ENCODE peak calls at places on chromosome 6, in five cellular contexts. C is spleen, G is neuronal stem cell, Q is upper lobe of right lung, U is left lung. D is an unnamed sample.

GRCh38 chr6:20404641-20405032 is 3.0 kb downstream of the E2F3 start:
- DNase-seq in C (peak; percentile 78), G (peak; percentile 12), Q (no peak), U (no peak), D (no peak)

GRCh38 chr6:122381494-122382083 is 17.9 kb upstream of the HSF2 start:
- DNase-seq in C (no peak), G (peak; percentile 51), Q (no peak), U (no peak), D (no peak)

GRCh38 chr6:144585217-144585814 is 300.2 kb downstream of the UTRN start:
- DNase-seq in C (no peak), G (peak; percentile 35), Q (no peak), U (no peak), D (no peak)

GRCh38 chr6:133242761-133243590 is 1.8 kb downstream of the EYA4 start:
- DNase-seq in C (no peak), G (peak; percentile 35), Q (no peak), U (no peak), D (no peak)

GRCh38 chr6:33160728-33161323 is 31.4 kb downstream of the COL11A2 start:
- DNase-seq in C (no peak), G (no peak), Q (peak; percentile 82), U (peak; percentile 74), D (no peak)

GRCh38 chr6:43814111-43814510 is 44.1 kb downstream of the VEGFA start:
- DNase-seq in C (no peak), G (no peak), Q (no peak), U (no peak), D (no peak)

GRCh38 chr6:22929228-22929627 is 359.9 kb downstream of the HDGFL1 start:
- DNase-seq in C (no peak), G (no peak), Q (no peak), U (no peak), D (no peak)

GRCh38 chr6:7143161-7143974 is 35.6 kb downstream of the RREB1 start:
- DNase-seq in C (no peak), G (no peak), Q (no peak), U (no peak), D (no peak)

GRCh38 chr6:128368213-128369000 is 152.0 kb downstream of the PTPRK start:
- DNase-seq in C (no peak), G (no peak), Q (no peak), U (no peak), D (no peak)

GRCh38 chr6:75748743-75749538 is at the start of gene MYO6:
- DNase-seq in C (peak; percentile 90), G (peak; percentile 76), Q (peak; percentile 94), U (peak; percentile 80), D (peak; percentile 75)

GRCh38 chr6:166476061-166476591 is 93.4 kb upstream of the MPC1 start:
- DNase-seq in C (peak; percentile 63), G (no peak), Q (no peak), U (no peak), D (no peak)

GRCh38 chr6:75130784-75131183 is 75.1 kb downstream of the COL12A1 start:
- DNase-seq in C (no peak), G (no peak), Q (no peak), U (no peak), D (no peak)

GRCh38 chr6:80440496-80441160 is 334.2 kb downstream of the BCKDHB start:
- DNase-seq in C (no peak), G (no peak), Q (no peak), U (no peak), D (no peak)

GRCh38 chr6:84763397-84764331 is 734 bp downstream of the TBX18 start:
- DNase-seq in C (no peak), G (no peak), Q (no peak), U (no peak), D (peak; percentile 94)

GRCh38 chr6:112311950-112312547 is 35.1 kb upstream of the RFPL4B start:
- DNase-seq in C (no peak), G (no peak), Q (no peak), U (no peak), D (no peak)

GRCh38 chr6:43299338-43300293 is 1.6 kb downstream of the SLC22A7 start:
- DNase-seq in C (no peak), G (no peak), Q (no peak), U (no peak), D (no peak)

GRCh38 chr6:1611572-1612385 is 2.1 kb downstream of the FOXC1 start:
- DNase-seq in C (no peak), G (no peak), Q (no peak), U (no peak), D (no peak)

GRCh38 chr6:90217621-90218496 is 78.8 kb downstream of the BACH2 start:
- DNase-seq in C (no peak), G (no peak), Q (peak; percentile 67), U (no peak), D (no peak)

GRCh38 chr6:15989397-15989796 is 139.5 kb upstream of the MYLIP start:
- DNase-seq in C (no peak), G (no peak), Q (no peak), U (no peak), D (no peak)

GRCh38 chr6:123415844-123416468 is 220.8 kb downstream of the TRDN start:
- DNase-seq in C (no peak), G (peak; percentile 47), Q (no peak), U (no peak), D (no peak)

GRCh38 chr6:15386756-15387112 is 140.9 kb downstream of the JARID2 start:
- DNase-seq in C (no peak), G (no peak), Q (no peak), U (no peak), D (no peak)

GRCh38 chr6:163192591-163192990 is 221.9 kb upstream of the QKI start:
- DNase-seq in C (no peak), G (no peak), Q (no peak), U (no peak), D (no peak)

GRCh38 chr6:1832844-1833787 is 223.4 kb downstream of the FOXC1 start:
- DNase-seq in C (no peak), G (no peak), Q (no peak), U (peak; percentile 43), D (no peak)

DNA sequence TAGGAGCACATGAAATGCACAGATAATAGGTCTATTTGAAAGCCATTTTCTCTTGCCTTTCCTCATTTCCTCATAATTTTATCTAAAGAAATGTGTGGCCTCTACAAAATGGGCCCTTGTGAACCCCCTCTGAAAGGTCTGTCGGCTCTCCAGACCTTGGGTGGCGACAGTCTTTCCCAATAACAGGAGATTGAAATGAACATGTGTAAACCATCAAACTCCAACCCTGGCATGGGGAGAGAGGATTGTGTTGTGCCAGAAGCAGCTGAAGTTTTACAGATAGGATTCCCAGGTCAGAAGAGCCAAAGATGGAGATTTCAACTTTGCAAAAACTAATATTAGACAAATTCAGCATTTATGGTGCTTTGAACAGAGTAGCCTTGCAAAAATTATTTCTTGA is 277.1 kb upstream of the ECI2 start:
- DNase-seq in C (no peak), G (no peak), Q (no peak), U (no peak), D (no peak)
- H3K27ac ChIP-seq in C (no peak overlapping the region), G (no peak overlapping the region), Q (no peak overlapping the region), U (no peak overlapping the region), D (no peak overlapping the region)

DNA sequence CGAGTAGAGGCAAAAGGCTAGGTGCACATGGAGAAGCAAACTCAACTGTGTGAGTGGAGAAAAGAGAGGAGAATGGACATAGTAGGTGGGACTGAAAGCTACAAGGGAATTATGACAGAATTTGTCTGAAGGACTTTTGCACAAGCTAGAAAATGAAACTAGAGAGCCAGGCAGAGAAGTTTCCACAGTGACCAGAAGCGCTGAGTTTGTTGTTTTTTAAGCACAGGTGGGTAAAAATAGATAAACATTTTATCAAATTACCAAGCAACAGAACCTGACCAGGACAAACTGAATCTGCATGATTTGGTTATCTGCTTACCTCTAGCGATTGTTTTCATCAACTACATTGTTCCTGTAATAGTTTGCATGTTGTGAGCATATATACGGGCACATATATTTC is 38.6 kb downstream of the SMLR1 start:
- DNase-seq in C (no peak), G (no peak), Q (no peak), U (no peak), D (no peak)
- H3K4me3 ChIP-seq in C (no peak overlapping the region), G (no peak overlapping the region), Q (no peak overlapping the region), U (no peak overlapping the region), D (no peak overlapping the region)

GRCh38 chr6:104123227-104123626 is 736.5 kb downstream of the HACE1 start:
- DNase-seq in C (no peak), G (no peak), Q (no peak), U (no peak), D (no peak)

GRCh38 chr6:104118274-104118673 is 741.4 kb downstream of the HACE1 start:
- DNase-seq in C (no peak), G (no peak), Q (no peak), U (no peak), D (no peak)
- H3K27ac ChIP-seq in C (no peak overlapping the region), G (no peak overlapping the region), Q (no peak overlapping the region), U (no peak overlapping the region), D (no peak overlapping the region)

DNA sequence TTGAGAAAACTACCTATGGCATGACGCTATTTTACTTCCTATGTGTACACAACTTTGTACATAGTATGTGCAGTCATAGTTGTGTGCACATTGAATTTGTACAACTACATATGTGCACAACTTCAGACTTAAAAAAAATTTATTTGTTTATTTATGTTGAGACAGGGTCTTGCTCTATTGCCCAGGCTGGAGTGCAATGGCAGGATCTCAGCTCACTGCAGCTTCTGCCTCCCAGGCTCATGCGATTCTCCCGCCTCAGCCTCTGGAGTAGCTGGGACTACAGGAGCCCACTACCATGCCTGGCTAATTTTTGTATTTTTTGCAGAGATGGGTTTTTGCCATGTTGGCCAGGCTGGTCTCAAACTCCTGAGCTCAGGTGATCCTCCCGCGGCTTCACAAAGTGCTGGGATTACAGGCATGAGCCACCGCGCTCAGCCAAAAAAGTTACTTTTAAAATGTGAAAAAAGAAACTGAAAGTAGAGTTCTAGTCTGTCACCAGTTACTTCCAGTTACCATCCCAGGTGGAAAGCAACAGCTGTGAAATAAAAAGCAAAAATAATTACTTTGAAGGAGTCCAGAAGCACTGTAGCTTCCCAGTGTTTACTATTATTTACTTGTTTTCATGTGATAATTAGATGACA is 1.7 kb upstream of the ZKSCAN8 start:
- DNase-seq in C (no peak), G (no peak), Q (no peak), U (no peak), D (no peak)
- H3K4me3 ChIP-seq in C (no peak overlapping the region), G (no peak overlapping the region), Q (no peak overlapping the region), U (no peak overlapping the region), D (no peak overlapping the region)

GRCh38 chr6:37239950-37240713 is 17.4 kb upstream of the TBC1D22B start:
- DNase-seq in C (peak; percentile 83), G (no peak), Q (peak; percentile 78), U (peak; percentile 93), D (peak; percentile 96)
- H3K27ac ChIP-seq in C (peak overlapping the region; percentile 59), G (no peak overlapping the region), Q (no peak overlapping the region), U (peak overlapping the region; percentile 71), D (peak overlapping the region; percentile 85)

D was measured in coronary artery.